ENCODE peak calls at places on chromosomes 12 and 14, in six cellular contexts. One of them, this sample, is unnamed.
A peak's percentile ranks its signal among the peaks of the same experiment; 100 is the strongest.

GRCh38 chr14:95046711-95047681 is 110.3 kb downstream of the DICER1 start:
- DNase-seq in neuronal stem cell: no peak
- DNase-seq in IMR-90: peak; percentile 61
- DNase-seq in H1: no peak
- DNase-seq in mesendoderm: no peak
- DNase-seq in trophoblast cell: no peak
- DNase-seq in this sample: peak; percentile 3

GRCh38 chr14:106733771-106734170 is 1207.4 kb downstream of the TMEM121 start:
- DNase-seq in neuronal stem cell: no peak
- DNase-seq in IMR-90: no peak
- DNase-seq in H1: no peak
- DNase-seq in mesendoderm: no peak
- DNase-seq in trophoblast cell: no peak
- DNase-seq in this sample: no peak

GRCh38 chr12:71321531-71321930 is 118.1 kb upstream of the LGR5 start:
- DNase-seq in neuronal stem cell: no peak
- DNase-seq in IMR-90: no peak
- DNase-seq in H1: no peak
- DNase-seq in mesendoderm: peak; percentile 3
- DNase-seq in trophoblast cell: no peak
- DNase-seq in this sample: no peak

GRCh38 chr14:105197274-105197673 is 16.2 kb upstream of the NUDT14 start:
- DNase-seq in neuronal stem cell: peak; percentile 47
- DNase-seq in IMR-90: peak; percentile 35
- DNase-seq in H1: no peak
- DNase-seq in mesendoderm: peak; percentile 64
- DNase-seq in trophoblast cell: peak; percentile 23
- DNase-seq in this sample: peak; percentile 13

GRCh38 chr12:117874842-117875434 is 93.9 kb downstream of the KSR2 start:
- DNase-seq in neuronal stem cell: peak; percentile 68
- DNase-seq in IMR-90: peak; percentile 35
- DNase-seq in H1: peak; percentile 49
- DNase-seq in mesendoderm: peak; percentile 78
- DNase-seq in trophoblast cell: peak; percentile 72
- DNase-seq in this sample: peak; percentile 60

GRCh38 chr14:99034711-99035171 is 237.3 kb downstream of the BCL11B start:
- DNase-seq in neuronal stem cell: no peak
- DNase-seq in IMR-90: no peak
- DNase-seq in H1: no peak
- DNase-seq in mesendoderm: peak; percentile 37
- DNase-seq in trophoblast cell: no peak
- DNase-seq in this sample: no peak

GRCh38 chr12:117790948-117791347 is 177.8 kb downstream of the KSR2 start:
- DNase-seq in neuronal stem cell: no peak
- DNase-seq in IMR-90: no peak
- DNase-seq in H1: no peak
- DNase-seq in mesendoderm: peak; percentile 34
- DNase-seq in trophoblast cell: no peak
- DNase-seq in this sample: no peak

GRCh38 chr12:96570579-96570978 is 81.2 kb downstream of the CFAP54 start:
- DNase-seq in neuronal stem cell: no peak
- DNase-seq in IMR-90: no peak
- DNase-seq in H1: no peak
- DNase-seq in mesendoderm: no peak
- DNase-seq in trophoblast cell: no peak
- DNase-seq in this sample: no peak

GRCh38 chr12:63845726-63846125 is 1.2 kb downstream of the SRGAP1 start:
- DNase-seq in neuronal stem cell: no peak
- DNase-seq in IMR-90: peak; percentile 54
- DNase-seq in H1: no peak
- DNase-seq in mesendoderm: no peak
- DNase-seq in trophoblast cell: no peak
- DNase-seq in this sample: peak; percentile 54

GRCh38 chr14:60618200-60618599 is 31.1 kb downstream of the SIX1 start:
- DNase-seq in neuronal stem cell: no peak
- DNase-seq in IMR-90: no peak
- DNase-seq in H1: no peak
- DNase-seq in mesendoderm: no peak
- DNase-seq in trophoblast cell: no peak
- DNase-seq in this sample: no peak

GRCh38 chr12:104115587-104115975 is 22.4 kb downstream of the NFYB start:
- DNase-seq in neuronal stem cell: no peak
- DNase-seq in IMR-90: no peak
- DNase-seq in H1: no peak
- DNase-seq in mesendoderm: no peak
- DNase-seq in trophoblast cell: no peak
- DNase-seq in this sample: no peak

GRCh38 chr12:107512391-107512790 is 173.2 kb upstream of the PWP1 start:
- DNase-seq in neuronal stem cell: no peak
- DNase-seq in IMR-90: peak; percentile 13
- DNase-seq in H1: no peak
- DNase-seq in mesendoderm: no peak
- DNase-seq in trophoblast cell: no peak
- DNase-seq in this sample: no peak

GRCh38 chr14:78970677-78971076 is 800.5 kb downstream of the NRXN3 start:
- DNase-seq in neuronal stem cell: no peak
- DNase-seq in IMR-90: no peak
- DNase-seq in H1: no peak
- DNase-seq in mesendoderm: no peak
- DNase-seq in trophoblast cell: no peak
- DNase-seq in this sample: no peak

GRCh38 chr12:63149884-63150254 is 1.1 kb downstream of the AVPR1A start:
- DNase-seq in neuronal stem cell: peak; percentile 11
- DNase-seq in IMR-90: no peak
- DNase-seq in H1: no peak
- DNase-seq in mesendoderm: no peak
- DNase-seq in trophoblast cell: no peak
- DNase-seq in this sample: no peak

GRCh38 chr12:124442772-124443445 is 124.5 kb downstream of the NCOR2 start:
- DNase-seq in neuronal stem cell: no peak
- DNase-seq in IMR-90: no peak
- DNase-seq in H1: no peak
- DNase-seq in mesendoderm: no peak
- DNase-seq in trophoblast cell: no peak
- DNase-seq in this sample: no peak

GRCh38 chr14:58638231-58639205 is 756 bp downstream of the DACT1 start:
- DNase-seq in neuronal stem cell: peak; percentile 33
- DNase-seq in IMR-90: peak; percentile 30
- DNase-seq in H1: no peak
- DNase-seq in mesendoderm: peak; percentile 64
- DNase-seq in trophoblast cell: no peak
- DNase-seq in this sample: peak; percentile 62

GRCh38 chr12:68808388-68809189 is 612 bp downstream of the MDM2 start:
- DNase-seq in neuronal stem cell: no peak
- DNase-seq in IMR-90: peak; percentile 93
- DNase-seq in H1: peak; percentile 69
- DNase-seq in mesendoderm: peak; percentile 91
- DNase-seq in trophoblast cell: peak; percentile 96
- DNase-seq in this sample: peak; percentile 96

GRCh38 chr12:2372735-2373134 is 319.9 kb downstream of the CACNA1C start:
- DNase-seq in neuronal stem cell: no peak
- DNase-seq in IMR-90: no peak
- DNase-seq in H1: no peak
- DNase-seq in mesendoderm: no peak
- DNase-seq in trophoblast cell: no peak
- DNase-seq in this sample: no peak

GRCh38 chr12:442235-442884 is 17.4 kb upstream of the B4GALNT3 start:
- DNase-seq in neuronal stem cell: peak; percentile 74
- DNase-seq in IMR-90: peak; percentile 42
- DNase-seq in H1: no peak
- DNase-seq in mesendoderm: peak; percentile 77
- DNase-seq in trophoblast cell: peak; percentile 60
- DNase-seq in this sample: peak; percentile 59

DNA sequence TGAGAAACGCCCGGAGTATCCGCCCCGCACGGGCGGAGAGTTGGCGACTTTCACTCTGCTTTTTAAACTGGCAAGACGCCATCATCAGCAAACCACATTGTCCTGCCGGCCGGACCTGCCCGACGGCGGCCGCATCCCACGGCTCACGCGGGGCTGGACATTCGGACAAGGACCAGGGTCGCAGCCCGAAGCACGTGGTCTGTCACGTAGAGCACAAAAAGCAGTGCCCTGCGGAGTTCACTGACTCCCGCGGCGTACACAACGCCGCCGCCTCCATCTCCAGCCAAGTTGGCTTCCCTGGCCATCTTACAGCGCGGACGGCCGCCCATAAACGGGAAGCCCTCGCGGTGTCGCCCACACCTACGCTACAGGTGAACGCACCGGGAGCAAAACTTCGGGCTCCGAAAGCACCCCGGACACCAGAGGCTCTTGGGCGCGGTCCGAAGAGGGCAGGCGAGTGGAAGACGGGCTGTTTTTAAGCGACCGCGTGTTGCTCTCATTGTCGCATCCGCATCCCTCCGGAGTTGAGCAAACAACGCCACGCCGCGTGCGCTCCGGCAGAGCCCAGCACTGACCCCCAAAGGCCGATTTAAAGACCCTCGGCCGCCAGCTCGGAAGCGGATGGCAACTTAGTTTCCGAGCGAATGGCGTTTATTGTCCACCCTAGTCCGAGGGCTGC is 966 bp downstream of the SINHCAF start:
- DNase-seq in neuronal stem cell: peak; percentile 30
- DNase-seq in IMR-90: peak; percentile 49
- DNase-seq in H1: no peak
- DNase-seq in mesendoderm: peak; percentile 60
- DNase-seq in trophoblast cell: peak; percentile 15
- DNase-seq in this sample: peak; percentile 74
- H3K4ac ChIP-seq in neuronal stem cell: peak overlapping the region; percentile 99
- H3K4ac ChIP-seq in IMR-90: peak overlapping the region; percentile 78
- H3K4ac ChIP-seq in H1: peak overlapping the region; percentile 92
- H3K4ac ChIP-seq in mesendoderm: peak overlapping the region; percentile 93
- H3K4ac ChIP-seq in trophoblast cell: peak overlapping the region; percentile 97
- H3K4ac ChIP-seq in this sample: peak overlapping the region; percentile 98

DNA sequence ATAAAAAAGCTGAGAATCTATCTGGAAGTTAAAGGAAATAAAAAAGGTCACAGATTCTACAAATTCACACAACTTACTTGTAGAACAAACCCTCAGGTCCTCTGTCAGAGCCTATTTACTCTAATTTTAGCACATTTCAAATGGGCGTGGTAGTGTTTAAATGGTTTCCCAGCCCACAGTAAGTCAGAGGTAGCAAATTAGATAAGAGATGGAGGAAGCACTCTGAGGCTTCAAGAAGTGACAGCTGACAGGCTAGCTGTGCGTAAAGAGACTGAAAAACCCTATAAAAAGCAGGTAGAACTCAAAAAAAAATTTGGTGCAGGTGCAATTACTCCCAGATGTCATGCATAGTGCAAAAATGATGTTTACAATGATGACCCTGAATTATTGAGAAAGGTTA is 7.5 kb downstream of the BHLHE41 start:
- DNase-seq in neuronal stem cell: no peak
- DNase-seq in IMR-90: no peak
- DNase-seq in H1: no peak
- DNase-seq in mesendoderm: peak; percentile 39
- DNase-seq in trophoblast cell: no peak
- DNase-seq in this sample: no peak
- H3K4me3 ChIP-seq in neuronal stem cell: no peak overlapping the region
- H3K4me3 ChIP-seq in IMR-90: no peak overlapping the region
- H3K4me3 ChIP-seq in H1: no peak overlapping the region
- H3K4me3 ChIP-seq in mesendoderm: no peak overlapping the region
- H3K4me3 ChIP-seq in trophoblast cell: no peak overlapping the region
- H3K4me3 ChIP-seq in this sample: no peak overlapping the region

DNA sequence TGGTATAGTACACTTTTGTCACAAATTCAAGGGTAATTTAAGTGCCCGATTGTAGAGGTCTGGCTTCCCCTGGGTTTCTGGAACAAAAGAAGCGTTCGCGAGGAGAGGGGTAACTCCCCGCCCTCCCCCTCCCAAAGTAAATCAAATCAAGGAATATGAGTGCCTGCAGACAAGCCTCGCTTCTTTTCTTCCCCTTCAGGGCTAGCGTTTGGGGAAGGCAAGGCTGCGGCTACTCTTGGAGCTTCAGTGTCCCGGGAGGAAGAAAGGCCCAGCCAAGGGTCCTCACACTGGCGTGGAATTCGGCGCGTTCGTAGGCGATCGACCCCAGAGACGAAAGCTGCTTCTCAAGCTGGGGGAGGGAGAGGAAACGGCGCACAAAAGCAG is 414 bp upstream of the TMPO start:
- DNase-seq in neuronal stem cell: no peak
- DNase-seq in IMR-90: no peak
- DNase-seq in H1: no peak
- DNase-seq in mesendoderm: no peak
- DNase-seq in trophoblast cell: no peak
- DNase-seq in this sample: no peak
- H3K4ac ChIP-seq in neuronal stem cell: no peak overlapping the region
- H3K4ac ChIP-seq in IMR-90: peak overlapping the region; percentile 96
- H3K4ac ChIP-seq in H1: peak overlapping the region; percentile 0
- H3K4ac ChIP-seq in mesendoderm: peak overlapping the region; percentile 82
- H3K4ac ChIP-seq in trophoblast cell: peak overlapping the region; percentile 52
- H3K4ac ChIP-seq in this sample: no peak overlapping the region

DNA sequence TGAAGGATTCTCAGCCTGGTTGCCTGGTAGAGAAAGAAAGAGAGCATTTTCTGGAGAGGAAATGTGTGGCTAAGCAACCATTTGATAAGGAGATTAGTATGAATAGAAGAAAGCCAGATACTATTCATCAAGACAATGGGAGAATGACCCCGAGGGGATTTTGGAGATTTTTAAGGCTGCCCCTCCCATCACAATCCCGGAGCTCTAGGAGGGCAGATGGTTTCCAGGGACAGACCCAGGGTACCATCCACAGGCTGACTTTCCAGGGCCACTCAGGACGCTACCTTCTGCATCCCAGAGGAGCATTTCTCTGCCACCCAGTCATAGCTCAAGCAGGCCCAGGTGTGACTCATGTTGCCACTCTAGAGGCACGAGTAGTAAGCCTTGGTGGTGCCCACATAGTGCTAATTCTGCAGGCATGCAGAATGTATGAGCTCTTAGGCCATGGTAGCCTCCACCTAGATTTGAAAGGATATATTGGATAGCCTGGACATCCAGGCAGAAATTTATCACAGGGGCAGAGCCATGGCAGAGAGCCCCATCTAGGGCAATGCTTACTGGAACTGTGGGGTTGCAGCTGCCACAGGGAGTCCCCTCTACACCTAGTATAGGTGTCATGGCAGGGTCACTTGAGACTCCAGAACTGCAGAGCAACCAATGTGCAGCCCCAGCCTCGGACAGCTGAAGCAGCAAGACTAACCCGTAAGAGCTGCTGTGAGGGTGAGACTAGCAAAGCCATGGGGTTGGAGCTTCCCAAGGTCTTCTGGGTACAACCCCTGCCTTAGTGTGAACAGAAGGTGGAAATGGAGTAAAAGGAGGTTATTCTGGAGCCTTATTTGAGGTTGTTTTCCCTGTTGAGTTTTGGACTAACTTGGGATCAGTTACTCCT is 366.0 kb downstream of the ZFP36L1 start:
- DNase-seq in neuronal stem cell: no peak
- DNase-seq in IMR-90: no peak
- DNase-seq in H1: no peak
- DNase-seq in mesendoderm: peak; percentile 74
- DNase-seq in trophoblast cell: peak; percentile 94
- DNase-seq in this sample: no peak
- H3K4me3 ChIP-seq in neuronal stem cell: no peak overlapping the region
- H3K4me3 ChIP-seq in IMR-90: no peak overlapping the region
- H3K4me3 ChIP-seq in H1: no peak overlapping the region
- H3K4me3 ChIP-seq in mesendoderm: no peak overlapping the region
- H3K4me3 ChIP-seq in trophoblast cell: no peak overlapping the region
- H3K4me3 ChIP-seq in this sample: no peak overlapping the region